ENCODE peak calls at places on chromosome 16, in nine cellular contexts. G is breast epithelium, B is cardiac muscle cell, N is GM23338, Y is brain microvascular endothelial cell, R is tibial artery, U is aorta, W is HCT116, X is mammary epithelial cell. Z is an unnamed sample.
A peak's percentile ranks its signal among the peaks of the same experiment; 100 is the strongest.

GRCh38 chr16:11370084-11370931 is 25.0 kb downstream of the RMI2 start:
- DNase-seq in N (no peak), Y (no peak), X (no peak), U (no peak), B (no peak), W (no peak), G (no peak), R (no peak), Z (peak; percentile 29)

GRCh38 chr16:2496223-2497115 is 17.3 kb upstream of the ATP6V0C start:
- DNase-seq in X (no peak), U (no peak), R (no peak), Y (no peak), N (no peak), G (peak; percentile 88), W (no peak), B (no peak), Z (no peak)

GRCh38 chr16:61313931-61314330 is 722.3 kb downstream of the CDH8 start:
- DNase-seq in W (no peak), U (no peak), R (no peak), X (peak; percentile 66), B (no peak), G (no peak), Y (peak; percentile 13), N (no peak), Z (no peak)

GRCh38 chr16:87686697-87687570 is 78.9 kb downstream of the KLHDC4 start:
- DNase-seq in W (no peak), X (no peak), U (no peak), N (no peak), Y (no peak), R (no peak), G (no peak), B (no peak), Z (no peak)

GRCh38 chr16:24986512-24987303 is 28.5 kb downstream of the ARHGAP17 start:
- DNase-seq in R (no peak), Y (peak; percentile 83), N (no peak), B (peak; percentile 6), X (no peak), W (no peak), U (no peak), G (no peak), Z (no peak)

GRCh38 chr16:54939537-54940278 is 9.0 kb downstream of the IRX5 start:
- DNase-seq in X (no peak), B (no peak), U (no peak), Y (no peak), G (no peak), W (no peak), R (no peak), N (peak; percentile 63), Z (peak; percentile 83)

GRCh38 chr16:12801511-12802042 is 2.1 kb downstream of the CPPED1 start:
- DNase-seq in G (no peak), Y (peak; percentile 93), U (peak; percentile 56), R (no peak), N (no peak), W (no peak), X (peak; percentile 69), B (no peak), Z (no peak)

GRCh38 chr16:54050281-54051210 is 236.0 kb downstream of the IRX3 start:
- DNase-seq in B (no peak), U (no peak), N (peak; percentile 60), W (no peak), X (no peak), G (no peak), Y (no peak), R (no peak), Z (peak; percentile 23)

GRCh38 chr16:57284206-57284951 is at the start of gene PLLP:
- DNase-seq in U (no peak), W (no peak), N (peak; percentile 68), X (peak; percentile 57), Y (no peak), R (no peak), B (peak; percentile 57), G (no peak), Z (peak; percentile 96)

GRCh38 chr16:54342001-54342776 is 55.6 kb upstream of the IRX3 start:
- DNase-seq in U (no peak), X (peak; percentile 66), N (no peak), W (no peak), R (no peak), Y (no peak), G (no peak), B (no peak), Z (no peak)

GRCh38 chr16:87442581-87442966 is 50.2 kb downstream of the ZCCHC14 start:
- DNase-seq in U (no peak), Y (no peak), N (no peak), X (no peak), R (no peak), G (no peak), B (no peak), W (no peak), Z (no peak)

GRCh38 chr16:53515259-53515658 is 12.2 kb upstream of the AKTIP start:
- DNase-seq in Y (peak; percentile 90), G (no peak), X (no peak), N (no peak), R (no peak), B (no peak), W (no peak), U (no peak), Z (no peak)

GRCh38 chr16:86772231-86772510 is 193.8 kb downstream of the FOXL1 start:
- DNase-seq in X (peak; percentile 50), W (no peak), B (no peak), N (no peak), U (no peak), Y (peak; percentile 44), R (no peak), G (no peak), Z (no peak)

GRCh38 chr16:16075463-16076399 is 126.3 kb downstream of the ABCC1 start:
- DNase-seq in W (no peak), U (peak; percentile 76), R (peak; percentile 79), B (no peak), G (no peak), N (no peak), Y (no peak), X (no peak), Z (no peak)

GRCh38 chr16:30011505-30012480 is 966 bp upstream of the DOC2A start:
- DNase-seq in N (peak; percentile 68), R (no peak), B (no peak), U (no peak), X (no peak), W (no peak), Y (no peak), G (no peak), Z (peak; percentile 91)

GRCh38 chr16:30009085-30009862 is 1.6 kb downstream of the DOC2A start:
- DNase-seq in R (no peak), W (no peak), Y (no peak), N (peak; percentile 27), B (no peak), U (no peak), G (no peak), X (no peak), Z (peak; percentile 79)

GRCh38 chr16:30007378-30007895 is 3.4 kb downstream of the DOC2A start:
- DNase-seq in R (no peak), N (no peak), U (no peak), Y (no peak), W (no peak), B (no peak), X (no peak), G (no peak), Z (no peak)

GRCh38 chr16:30010817-30011504 is at the start of gene DOC2A:
- DNase-seq in W (no peak), N (peak; percentile 87), X (no peak), Y (no peak), R (no peak), U (no peak), B (peak; percentile 49), G (no peak), Z (peak; percentile 97)

GRCh38 chr16:30009990-30010816 is 624 bp downstream of the DOC2A start:
- DNase-seq in Y (no peak), B (no peak), G (no peak), R (no peak), W (no peak), X (no peak), N (peak; percentile 30), U (no peak), Z (peak; percentile 83)
- H3K4me3 ChIP-seq in Y (no peak overlapping the region), B (peak overlapping the region; percentile 37), G (peak overlapping the region; percentile 52), R (no peak overlapping the region), W (no peak overlapping the region), X (no peak overlapping the region), N (peak overlapping the region; percentile 91), U (no peak overlapping the region), Z (peak overlapping the region; percentile 83)

GRCh38 chr16:50151322-50151721 is 1.8 kb upstream of the TENT4B start:
- DNase-seq in X (no peak), N (no peak), Y (no peak), W (no peak), G (no peak), B (no peak), R (no peak), U (no peak), Z (no peak)
- H3K36me3 ChIP-seq in X (peaks cover 1% of the 10 kb centered on the region), N (no peaks in the 10 kb centered on the region), Y (no peaks in the 10 kb centered on the region), W (no peaks in the 10 kb centered on the region), G (no peaks in the 10 kb centered on the region), B (no peaks in the 10 kb centered on the region), R (no peaks in the 10 kb centered on the region), U (no peaks in the 10 kb centered on the region), Z (no peaks in the 10 kb centered on the region)

DNA sequence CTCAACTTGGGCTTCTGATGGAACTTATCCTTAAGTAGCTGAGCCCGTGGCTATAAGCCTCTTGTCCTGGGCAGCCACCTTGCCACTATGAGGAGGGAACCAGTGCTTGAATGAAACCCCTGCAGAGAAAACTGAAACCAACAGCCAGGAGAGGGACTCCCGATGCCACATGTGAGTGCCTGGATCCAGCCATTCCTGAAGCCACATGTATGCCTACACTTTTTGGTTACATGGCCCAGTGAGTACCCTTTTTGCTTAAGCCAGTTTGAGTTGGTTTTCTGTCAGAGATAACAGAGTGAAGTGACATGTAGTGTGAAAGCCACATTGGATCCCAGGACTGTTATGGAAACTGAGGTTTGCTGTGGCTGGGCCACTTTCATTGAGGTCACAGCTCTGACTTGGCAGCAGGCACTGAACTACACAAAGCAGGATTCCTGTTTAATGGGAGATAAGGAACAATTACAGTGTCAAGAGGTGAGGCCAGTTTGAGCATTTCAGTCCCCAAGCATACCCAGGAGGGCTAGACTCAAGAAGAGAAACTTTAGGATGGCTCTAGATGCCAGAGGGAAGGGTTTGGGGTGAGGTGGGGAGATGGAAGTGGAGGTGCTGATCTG is 222.2 kb downstream of the PARN start:
- DNase-seq in N (no peak), W (no peak), R (no peak), G (no peak), B (no peak), U (no peak), Y (no peak), X (no peak), Z (no peak)
- H3K27me3 ChIP-seq in N (no peaks in the 10 kb centered on the region), W (no peaks in the 10 kb centered on the region), R (no peaks in the 10 kb centered on the region), G (no peaks in the 10 kb centered on the region), B (no peaks in the 10 kb centered on the region), U (no peaks in the 10 kb centered on the region), Y (no peaks in the 10 kb centered on the region), X (no peaks in the 10 kb centered on the region), Z (no peaks in the 10 kb centered on the region)

GRCh38 chr16:64362193-64362592 is 759.7 kb downstream of the CDH11 start:
- DNase-seq in W (no peak), R (no peak), B (no peak), N (no peak), X (peak; percentile 8), Y (peak; percentile 48), U (no peak), G (no peak), Z (no peak)

GRCh38 chr16:64365448-64365858 is 756.4 kb downstream of the CDH11 start:
- DNase-seq in X (no peak), G (no peak), R (no peak), B (no peak), N (no peak), U (no peak), W (no peak), Y (no peak), Z (no peak)

GRCh38 chr16:64364894-64365293 is 757.0 kb downstream of the CDH11 start:
- DNase-seq in G (no peak), X (no peak), U (no peak), N (no peak), R (no peak), W (no peak), Y (no peak), B (no peak), Z (no peak)

GRCh38 chr16:64363039-64363438 is 758.8 kb downstream of the CDH11 start:
- DNase-seq in B (no peak), Y (no peak), X (no peak), W (no peak), R (no peak), N (no peak), G (no peak), U (no peak), Z (no peak)
- H3K4me3 ChIP-seq in B (no peak overlapping the region), Y (no peak overlapping the region), X (no peak overlapping the region), W (no peak overlapping the region), R (no peak overlapping the region), N (no peak overlapping the region), G (no peak overlapping the region), U (no peak overlapping the region), Z (no peak overlapping the region)